ENCODE peak calls at places on chromosomes 6 and 20, in five cellular contexts. X is omental fat pad, C is fibroblast of lung, Y is IMR-90, D is heart left ventricle. P is an unnamed sample.

GRCh38 chr6:14381225-14381887 is 263.8 kb downstream of the CD83 start:
- DNase-seq in X (no peak), C (no peak), Y (no peak), D (no peak), P (no peak)

GRCh38 chr6:31075528-31075927 is 36.8 kb downstream of the C6orf15 start:
- DNase-seq in X (no peak), C (peak; percentile 69), Y (peak; percentile 90), D (no peak), P (no peak)

GRCh38 chr6:135876048-135876447 is 24.5 kb downstream of the PDE7B start:
- DNase-seq in X (no peak), C (no peak), Y (no peak), D (no peak), P (no peak)

GRCh38 chr6:90895299-90896164 is 308.7 kb upstream of the MAP3K7 start:
- DNase-seq in X (no peak), C (peak; percentile 0), Y (no peak), D (no peak), P (no peak)

GRCh38 chr6:130744601-130745382 is 82.4 kb upstream of the SMLR1 start:
- DNase-seq in X (no peak), C (no peak), Y (no peak), D (no peak), P (no peak)

GRCh38 chr20:37314617-37315292 is 25.3 kb downstream of the MANBAL start:
- DNase-seq in X (no peak), C (no peak), Y (peak; percentile 13), D (no peak), P (no peak)

GRCh38 chr6:21053612-21054011 is 519.4 kb downstream of the CDKAL1 start:
- DNase-seq in X (no peak), C (peak; percentile 20), Y (peak; percentile 37), D (no peak), P (no peak)

GRCh38 chr20:34164569-34164968 is 52.5 kb upstream of the EIF2S2 start:
- DNase-seq in X (no peak), C (no peak), Y (no peak), D (no peak), P (no peak)

GRCh38 chr6:25302677-25303128 is 23.5 kb downstream of the CARMIL1 start:
- DNase-seq in X (no peak), C (peak; percentile 94), Y (peak; percentile 76), D (no peak), P (no peak)

GRCh38 chr6:6590530-6590929 is 2.0 kb downstream of the LY86 start:
- DNase-seq in X (no peak), C (no peak), Y (no peak), D (no peak), P (no peak)

GRCh38 chr6:228881-229651 is 63.2 kb upstream of the DUSP22 start:
- DNase-seq in X (no peak), C (no peak), Y (no peak), D (no peak), P (no peak)

GRCh38 chr6:101296184-101296583 is 97.3 kb upstream of the GRIK2 start:
- DNase-seq in X (no peak), C (peak; percentile 34), Y (peak; percentile 2), D (no peak), P (peak; percentile 3)

GRCh38 chr20:64067733-64068307 is 4.8 kb downstream of the TCEA2 start:
- DNase-seq in X (no peak), C (no peak), Y (no peak), D (no peak), P (no peak)

DNA sequence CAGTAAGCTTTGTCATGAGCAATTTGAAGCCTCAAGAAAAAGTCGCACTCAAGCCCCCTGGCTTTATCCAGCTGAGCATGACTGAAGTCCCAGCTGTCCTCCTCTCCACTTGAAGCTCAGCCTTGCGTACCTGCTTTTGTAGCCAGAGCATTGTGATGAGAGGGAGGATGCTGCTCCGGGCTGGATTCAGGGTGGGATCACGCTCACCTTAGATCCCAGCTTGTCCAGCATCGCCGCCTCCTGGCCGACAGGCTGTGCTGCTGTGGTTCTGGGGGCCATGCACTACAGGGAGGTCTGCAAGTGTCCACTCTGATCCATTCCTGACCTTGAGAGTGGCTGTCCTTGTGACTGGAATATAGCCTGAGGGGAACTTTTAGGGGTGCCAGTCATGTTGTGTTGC is 495.6 kb downstream of the CDH26 start:
- DNase-seq in X (no peak), C (no peak), Y (no peak), D (no peak), P (no peak)
- TF ChIP-seq CTCF in X (no peak), C (no peak), Y (no peak), D (no peak), P (no peak)

DNA sequence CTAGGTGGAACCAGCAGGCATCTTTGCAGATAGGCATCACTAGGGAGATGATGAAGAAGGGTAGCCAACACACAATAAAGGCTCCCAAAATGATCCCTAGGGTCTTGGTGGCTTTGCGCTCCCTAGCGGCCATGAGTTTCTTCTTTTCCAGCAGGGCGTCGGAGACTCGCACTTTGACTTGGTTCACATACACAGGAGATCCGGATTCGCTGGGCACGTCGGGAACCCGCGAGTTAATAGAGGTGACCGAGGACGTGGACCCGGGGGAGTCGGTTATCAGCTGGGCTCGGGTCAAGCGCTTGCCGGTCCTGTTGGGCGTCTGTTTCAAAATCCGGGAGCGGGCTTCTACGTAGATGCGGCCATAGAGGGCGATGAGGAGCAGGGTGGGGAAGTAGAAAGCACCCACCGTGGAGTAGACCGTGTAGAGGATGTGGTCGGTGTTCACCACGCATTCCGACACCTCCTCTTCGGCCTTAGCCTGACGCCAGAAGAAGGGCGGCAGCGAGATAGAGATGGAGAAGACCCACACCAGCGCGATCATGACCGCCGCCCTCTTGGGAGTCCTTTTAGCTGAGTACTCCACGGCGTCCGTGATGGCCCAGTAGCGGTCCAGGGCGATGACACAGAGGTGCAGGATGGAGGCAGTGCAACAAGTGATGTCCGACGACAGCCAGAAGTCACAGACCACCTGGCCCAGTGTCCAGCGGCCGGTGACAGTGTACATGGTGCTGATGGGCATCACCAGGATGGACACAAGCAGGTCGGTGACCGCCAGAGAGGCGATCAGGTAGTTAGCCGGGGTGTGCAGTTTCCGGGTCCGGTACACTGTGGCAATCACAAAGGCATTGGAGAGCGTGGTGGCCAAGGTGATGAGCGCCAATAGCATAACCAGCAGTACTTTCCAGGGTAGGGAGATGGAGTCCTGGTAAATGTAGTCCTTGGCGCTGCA is 658 bp downstream of the HTR1B start:
- DNase-seq in X (no peak), C (peak; percentile 50), Y (no peak), D (no peak), P (peak; percentile 58)
- TF ChIP-seq CTCF in X (no peak), C (peak; percentile 32), Y (peak; percentile 17), D (no peak), P (no peak)

GRCh38 chr20:13638496-13639477 is at the start of gene TASP1:
- DNase-seq in X (peak; percentile 92), C (peak; percentile 94), Y (peak; percentile 94), D (peak; percentile 96), P (peak; percentile 96)

GRCh38 chr20:13648872-13649271 is 10.1 kb upstream of the TASP1 start:
- DNase-seq in X (no peak), C (peak; percentile 24), Y (no peak), D (no peak), P (no peak)

GRCh38 chr20:13648291-13648690 is 9.6 kb upstream of the TASP1 start:
- DNase-seq in X (no peak), C (no peak), Y (no peak), D (no peak), P (no peak)

GRCh38 chr20:13649548-13649947 is 10.8 kb upstream of the TASP1 start:
- DNase-seq in X (no peak), C (peak; percentile 55), Y (no peak), D (peak; percentile 62), P (peak; percentile 50)

DNA sequence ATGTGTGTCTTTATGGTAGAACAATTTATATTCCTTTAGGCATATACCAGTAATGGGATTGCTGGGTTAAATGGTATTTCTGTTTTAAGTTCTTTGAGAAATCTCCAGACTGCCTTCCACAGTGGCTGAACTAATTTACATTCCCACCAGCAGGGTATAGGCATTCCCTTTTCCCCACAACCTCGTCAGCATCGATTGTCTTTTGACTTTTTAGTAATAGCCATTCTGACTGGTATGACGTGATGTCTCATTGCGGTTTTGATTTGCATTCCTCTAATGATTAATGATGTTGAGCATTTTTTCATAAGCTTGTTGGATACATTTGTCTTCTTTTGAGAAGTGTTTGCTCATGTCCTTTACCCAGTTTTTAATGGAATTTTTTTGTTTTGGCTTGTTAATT is 5.3 kb upstream of the TASP1 start:
- DNase-seq in X (no peak), C (peak; percentile 90), Y (no peak), D (no peak), P (no peak)
- TF ChIP-seq CTCF in X (no peak), C (peak; percentile 27), Y (peak; percentile 6), D (no peak), P (no peak)

GRCh38 chr20:47799116-47799715 is 13.9 kb upstream of the SULF2 start:
- DNase-seq in X (no peak), C (no peak), Y (no peak), D (no peak), P (no peak)
- TF ChIP-seq CTCF in X (no peak), C (no peak), Y (no peak), D (no peak), P (no peak)

GRCh38 chr20:53364617-53365016 is 229.0 kb downstream of the ZNF217 start:
- DNase-seq in X (no peak), C (no peak), Y (no peak), D (no peak), P (no peak)
- TF ChIP-seq CTCF in X (no peak), C (no peak), Y (no peak), D (no peak), P (no peak)

DNA sequence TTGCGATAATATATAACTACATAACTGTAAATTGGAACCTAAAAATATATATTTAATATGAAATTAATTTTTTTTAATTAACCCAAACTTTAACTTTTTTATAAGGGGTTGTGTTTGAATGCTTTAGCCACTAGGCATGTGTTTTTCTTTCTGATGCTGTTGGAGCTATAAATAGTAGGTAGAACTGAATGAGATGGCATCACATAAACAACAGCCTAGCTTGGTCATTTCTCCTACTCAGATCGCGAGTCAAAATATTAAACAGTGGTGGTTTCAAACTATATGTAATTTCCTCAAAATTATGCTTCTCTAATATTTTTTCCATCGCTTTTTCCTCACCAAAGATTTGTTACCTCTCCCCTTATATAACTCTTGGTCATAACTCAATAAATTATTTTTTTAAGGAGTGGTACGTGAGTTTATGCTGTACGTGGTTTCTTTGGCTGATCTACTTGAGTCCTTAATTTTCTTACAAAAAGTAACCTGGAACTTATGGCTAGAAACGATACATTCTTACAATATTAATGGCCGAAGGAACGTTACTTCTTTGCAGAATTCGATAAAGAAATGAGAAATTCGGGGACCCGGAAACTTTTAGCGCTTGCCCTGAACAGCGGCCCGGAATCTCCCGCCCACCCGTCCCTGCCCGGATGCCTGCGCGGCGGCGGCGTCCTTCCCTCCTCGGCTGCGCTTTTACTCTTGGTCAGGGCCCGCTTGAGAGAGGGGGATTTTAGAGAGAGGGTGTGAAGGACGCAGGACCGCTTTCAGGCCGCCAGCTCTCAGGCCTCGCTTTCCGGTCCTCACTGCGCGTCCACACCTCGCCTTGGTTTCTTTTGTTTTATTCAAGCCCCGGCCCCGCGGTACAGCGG is 243.5 kb downstream of the ARID1B start:
- DNase-seq in X (no peak), C (peak; percentile 62), Y (peak; percentile 67), D (peak; percentile 73), P (peak; percentile 64)
- TF ChIP-seq CTCF in X (no peak), C (no peak), Y (no peak), D (no peak), P (no peak)

DNA sequence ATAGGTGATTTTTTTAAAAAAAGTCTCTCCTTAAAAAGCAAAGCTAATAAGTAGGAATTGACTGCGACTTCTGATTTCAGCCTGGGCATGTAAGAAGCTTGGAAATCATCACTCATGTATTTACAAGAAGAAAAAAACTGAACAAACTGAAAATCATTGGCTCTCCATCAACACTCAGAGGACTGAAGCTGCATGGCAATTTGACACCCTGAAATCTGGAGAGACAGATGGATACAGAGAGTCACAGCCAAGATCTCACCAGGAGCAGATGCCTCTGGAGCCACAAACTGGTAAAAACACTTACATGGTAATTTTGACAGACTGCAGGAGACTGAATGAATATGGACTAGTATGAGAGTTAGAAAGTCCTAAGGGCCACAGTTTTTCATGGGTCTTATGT is 191.2 kb upstream of the TCF21 start:
- DNase-seq in X (no peak), C (peak; percentile 52), Y (peak; percentile 16), D (no peak), P (no peak)
- TF ChIP-seq CTCF in X (no peak), C (no peak), Y (no peak), D (no peak), P (no peak)